ENCODE peak calls at places on chromosome 17, in four cellular contexts. One of them, this sample, is unnamed. For H3K4me1, the result is how much of the 10 kb centered on the place peaks cover.

GRCh38 chr17:46795379-46795952 is 23.0 kb downstream of the WNT3 start:
- DNase-seq in A549: peak
- DNase-seq in colonic mucosa: no peak
- DNase-seq in H9: no peak
- DNase-seq in this sample: no peak

GRCh38 chr17:15265131-15265530 is at the start of gene PMP22:
- DNase-seq in colonic mucosa: peak
- DNase-seq in H9: peak
- DNase-seq in A549: no peak
- DNase-seq in this sample: peak

GRCh38 chr17:3796110-3796821 is 4.7 kb downstream of the ITGAE start:
- DNase-seq in H9: no peak
- DNase-seq in A549: no peak
- DNase-seq in colonic mucosa: no peak
- DNase-seq in this sample: peak

GRCh38 chr17:14209215-14209614 is 27.4 kb downstream of the CDRT15 start:
- DNase-seq in A549: no peak
- DNase-seq in H9: no peak
- DNase-seq in colonic mucosa: no peak
- DNase-seq in this sample: no peak

GRCh38 chr17:76923491-76923890 is 55.3 kb downstream of the MGAT5B start:
- DNase-seq in H9: no peak
- DNase-seq in colonic mucosa: no peak
- DNase-seq in A549: no peak
- DNase-seq in this sample: no peak

GRCh38 chr17:76955191-76955590 is 87.0 kb downstream of the MGAT5B start:
- DNase-seq in A549: no peak
- DNase-seq in H9: peak
- DNase-seq in colonic mucosa: no peak
- DNase-seq in this sample: no peak

GRCh38 chr17:73667184-73667959 is 23.1 kb upstream of the SDK2 start:
- DNase-seq in colonic mucosa: no peak
- DNase-seq in H9: no peak
- DNase-seq in A549: no peak
- DNase-seq in this sample: no peak

GRCh38 chr17:80948091-80948960 is 43.3 kb upstream of the CHMP6 start:
- DNase-seq in A549: no peak
- DNase-seq in colonic mucosa: no peak
- DNase-seq in H9: no peak
- DNase-seq in this sample: no peak

GRCh38 chr17:68433911-68434503 is 23.3 kb downstream of the WIPI1 start:
- DNase-seq in H9: no peak
- DNase-seq in colonic mucosa: no peak
- DNase-seq in A549: no peak
- DNase-seq in this sample: no peak

GRCh38 chr17:35795871-35796265 is 427 bp upstream of the MMP28 start:
- DNase-seq in colonic mucosa: no peak
- DNase-seq in A549: no peak
- DNase-seq in H9: no peak
- DNase-seq in this sample: no peak

GRCh38 chr17:36844013-36844412 is 93.3 kb upstream of the LHX1 start:
- DNase-seq in A549: no peak
- DNase-seq in H9: no peak
- DNase-seq in colonic mucosa: no peak
- DNase-seq in this sample: no peak

GRCh38 chr17:58387834-58388233 is 29.5 kb downstream of the RNF43 start:
- DNase-seq in H9: no peak
- DNase-seq in colonic mucosa: peak
- DNase-seq in A549: peak
- DNase-seq in this sample: peak

GRCh38 chr17:66715076-66715675 is 119.7 kb upstream of the CACNG5 start:
- DNase-seq in colonic mucosa: peak
- DNase-seq in A549: no peak
- DNase-seq in H9: peak
- DNase-seq in this sample: peak

GRCh38 chr17:76467366-76467765 is at the start of gene AANAT:
- DNase-seq in H9: peak
- DNase-seq in A549: no peak
- DNase-seq in colonic mucosa: no peak
- DNase-seq in this sample: no peak

GRCh38 chr17:38898812-38899348 is 26.5 kb upstream of the LASP1NB start:
- DNase-seq in H9: no peak
- DNase-seq in colonic mucosa: peak
- DNase-seq in A549: no peak
- DNase-seq in this sample: peak

GRCh38 chr17:36002631-36003030 is 1.3 kb upstream of the CCL15 start:
- DNase-seq in H9: peak
- DNase-seq in colonic mucosa: no peak
- DNase-seq in A549: no peak
- DNase-seq in this sample: no peak

GRCh38 chr17:7023576-7024401 is 939 bp downstream of the BCL6B start:
- DNase-seq in A549: peak
- DNase-seq in colonic mucosa: peak
- DNase-seq in H9: peak
- DNase-seq in this sample: peak

GRCh38 chr17:42680331-42680808 is 1.3 kb downstream of the CCR10 start:
- DNase-seq in colonic mucosa: no peak
- DNase-seq in H9: peak
- DNase-seq in A549: peak
- DNase-seq in this sample: peak

GRCh38 chr17:15133143-15133542 is 132.0 kb downstream of the PMP22 start:
- DNase-seq in colonic mucosa: no peak
- DNase-seq in H9: no peak
- DNase-seq in A549: no peak
- DNase-seq in this sample: no peak

GRCh38 chr17:41308251-41308917 is 725 bp downstream of the KRTAP16-1 start:
- DNase-seq in A549: no peak
- DNase-seq in H9: no peak
- DNase-seq in colonic mucosa: no peak
- DNase-seq in this sample: peak

GRCh38 chr17:56023851-56024250 is 129.4 kb upstream of the ANKFN1 start:
- DNase-seq in A549: no peak
- DNase-seq in H9: no peak
- DNase-seq in colonic mucosa: no peak
- DNase-seq in this sample: no peak

GRCh38 chr17:78918979-78919378 is 6.2 kb downstream of the TIMP2 start:
- DNase-seq in H9: no peak
- DNase-seq in A549: no peak
- DNase-seq in colonic mucosa: no peak
- DNase-seq in this sample: no peak

GRCh38 chr17:76153640-76154039 is 12.6 kb upstream of the FOXJ1 start:
- DNase-seq in colonic mucosa: no peak
- DNase-seq in A549: no peak
- DNase-seq in H9: peak
- DNase-seq in this sample: no peak

GRCh38 chr17:51214920-51215319 is 44.9 kb downstream of the MBTD1 start:
- DNase-seq in A549: no peak
- DNase-seq in colonic mucosa: no peak
- DNase-seq in H9: no peak
- DNase-seq in this sample: no peak

GRCh38 chr17:27247071-27247957 is 46.6 kb upstream of the WSB1 start:
- DNase-seq in H9: no peak
- DNase-seq in colonic mucosa: peak
- DNase-seq in A549: peak
- DNase-seq in this sample: peak

GRCh38 chr17:10316986-10317834 is 55.6 kb downstream of the MYH13 start:
- DNase-seq in A549: peak
- DNase-seq in H9: peak
- DNase-seq in colonic mucosa: peak
- DNase-seq in this sample: peak

GRCh38 chr17:82160081-82160480 is 52.6 kb downstream of the CCDC57 start:
- DNase-seq in H9: no peak
- DNase-seq in A549: no peak
- DNase-seq in colonic mucosa: no peak
- DNase-seq in this sample: no peak

GRCh38 chr17:6456321-6456720 is 12.1 kb downstream of the PIMREG start:
- DNase-seq in A549: no peak
- DNase-seq in H9: no peak
- DNase-seq in colonic mucosa: peak
- DNase-seq in this sample: no peak

GRCh38 chr17:43536236-43537088 is 9.7 kb downstream of the ETV4 start:
- DNase-seq in H9: peak
- DNase-seq in A549: no peak
- DNase-seq in colonic mucosa: no peak
- DNase-seq in this sample: no peak

GRCh38 chr17:31629696-31630470 is 229.2 kb downstream of the COPRS start:
- DNase-seq in H9: no peak
- DNase-seq in colonic mucosa: no peak
- DNase-seq in A549: no peak
- DNase-seq in this sample: no peak

GRCh38 chr17:50640701-50641338 is 6.1 kb downstream of the ABCC3 start:
- DNase-seq in A549: peak
- DNase-seq in H9: no peak
- DNase-seq in colonic mucosa: peak
- DNase-seq in this sample: no peak

GRCh38 chr17:77498875-77499698 is 358.3 kb downstream of the SEC14L1 start:
- DNase-seq in H9: no peak
- DNase-seq in colonic mucosa: no peak
- DNase-seq in A549: no peak
- DNase-seq in this sample: peak

DNA sequence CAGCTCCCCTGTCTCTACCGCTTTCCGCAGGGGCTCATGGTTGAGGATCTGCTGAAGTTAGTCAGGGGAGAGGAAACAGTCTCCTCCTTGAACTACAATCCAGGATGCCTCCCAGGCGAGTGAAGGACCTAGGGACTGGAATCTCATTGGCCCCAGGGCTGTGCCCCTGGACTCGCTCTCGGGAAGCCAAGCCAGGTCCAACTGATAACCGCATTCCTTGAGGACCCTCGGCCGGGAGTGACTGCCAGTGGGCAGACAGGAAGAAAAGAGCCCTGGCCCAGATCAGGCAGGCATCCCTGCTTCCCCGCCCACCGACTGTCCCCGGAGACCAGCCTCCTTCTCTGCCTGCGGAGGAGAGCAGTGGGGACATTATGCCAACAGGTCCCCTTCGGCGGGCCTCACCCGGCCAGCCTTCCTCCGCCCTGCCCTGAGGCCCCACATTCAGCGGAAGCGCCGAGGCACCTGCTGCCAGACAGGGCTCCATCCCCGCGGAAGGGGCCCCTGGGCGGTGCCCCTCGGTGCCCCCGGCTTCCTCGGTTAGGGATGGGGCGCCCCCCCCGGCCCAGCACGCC is 776 bp downstream of the LRRC75A start:
- DNase-seq in colonic mucosa: peak
- DNase-seq in A549: no peak
- DNase-seq in H9: peak
- DNase-seq in this sample: peak
- H3K4me1 ChIP-seq in colonic mucosa: under half
- H3K4me1 ChIP-seq in A549: under half
- H3K4me1 ChIP-seq in H9: under half
- H3K4me1 ChIP-seq in this sample: half or more

GRCh38 chr17:75077490-75078096 is 10.2 kb upstream of the SLC16A5 start:
- DNase-seq in A549: no peak
- DNase-seq in H9: peak
- DNase-seq in colonic mucosa: peak
- DNase-seq in this sample: peak
- TF ChIP-seq CTCF in A549: no peak
- TF ChIP-seq CTCF in H9: no peak
- TF ChIP-seq CTCF in colonic mucosa: no peak
- TF ChIP-seq CTCF in this sample: no peak

GRCh38 chr17:2068589-2069051 is 13.7 kb downstream of the HIC1 start:
- DNase-seq in colonic mucosa: no peak
- DNase-seq in H9: no peak
- DNase-seq in A549: no peak
- DNase-seq in this sample: no peak
- H3K4me1 ChIP-seq in colonic mucosa: under half
- H3K4me1 ChIP-seq in H9: under half
- H3K4me1 ChIP-seq in A549: under half
- H3K4me1 ChIP-seq in this sample: under half

DNA sequence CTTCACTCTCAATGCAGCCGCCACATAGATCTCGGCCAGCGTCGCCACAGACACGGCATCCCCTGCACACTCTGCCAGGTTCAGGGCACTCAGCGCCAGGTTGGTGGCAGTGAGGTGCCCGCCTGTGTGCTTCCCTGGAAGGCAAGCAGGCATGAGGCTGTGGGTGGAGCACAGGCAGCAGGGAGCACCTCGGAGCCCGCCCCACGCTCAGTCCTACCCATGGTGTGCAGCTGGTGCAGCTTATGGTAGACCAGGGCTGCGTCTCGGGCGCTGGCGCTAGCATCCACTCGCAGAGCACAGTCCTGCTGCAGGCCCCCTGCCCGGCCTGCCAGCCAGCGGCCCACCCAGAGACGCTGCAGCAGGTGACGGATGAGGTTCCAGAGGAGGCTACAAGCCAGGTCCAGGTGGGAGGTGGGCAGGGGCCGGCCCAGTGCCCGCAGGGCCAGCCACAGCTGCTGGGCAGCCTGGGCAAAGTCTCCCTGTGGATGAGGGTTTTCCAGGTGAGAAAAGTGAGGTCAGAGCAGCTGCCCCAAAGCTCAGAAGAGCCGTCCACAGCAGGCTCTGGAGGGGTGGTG is 20.5 kb downstream of the SREBF1 start:
- DNase-seq in A549: no peak
- DNase-seq in H9: no peak
- DNase-seq in colonic mucosa: no peak
- DNase-seq in this sample: no peak
- TF ChIP-seq CTCF in A549: no peak
- TF ChIP-seq CTCF in H9: no peak
- TF ChIP-seq CTCF in colonic mucosa: no peak
- TF ChIP-seq CTCF in this sample: no peak